ENCODE peak calls at places on chromosomes 12 and 14, in five cellular contexts. X is stimulated activated CD4-positive, alpha-beta T cell treated with anti-CD3 and anti-CD28 coated beads, Interleukin-2, amount 100 ng/mL, for 48 hours; Q is cardiac fibroblast; L is activated CD4-positive, alpha-beta T cell treated with anti-CD3 and anti-CD28 coated beads, Interleukin-2, amount 10 ng/mL, durations not matched to agents 24 days and 14 days; Y is AG08395. B is an unnamed sample.

GRCh38 chr12:55932546-55932919 is 1.6 kb downstream of the DGKA start:
- DNase-seq in Q (peak), X (no peak), Y (no peak), L (peak), B (no peak)

GRCh38 chr12:38160318-38161122 is 156.1 kb upstream of the ALG10B start:
- DNase-seq in Y (no peak), X (no peak), Q (no peak), L (peak), B (no peak)

GRCh38 chr12:71626098-71626497 is 37.5 kb downstream of the ZFC3H1 start:
- DNase-seq in Y (no peak), L (no peak), X (no peak), Q (peak), B (no peak)

GRCh38 chr12:124525455-124525854 is 42.0 kb downstream of the NCOR2 start:
- DNase-seq in Q (no peak), X (no peak), L (no peak), Y (peak), B (peak)

GRCh38 chr14:74647061-74647833 is 35.2 kb upstream of the LTBP2 start:
- DNase-seq in Y (peak), L (no peak), Q (no peak), X (no peak), B (no peak)

GRCh38 chr14:93970967-93971634 is 5.3 kb downstream of the ASB2 start:
- DNase-seq in X (no peak), Y (no peak), Q (no peak), L (peak), B (no peak)

GRCh38 chr12:39605501-39605900 is 14.1 kb downstream of the ABCD2 start:
- DNase-seq in Q (no peak), Y (no peak), X (no peak), L (no peak), B (no peak)

GRCh38 chr12:55681142-55682077 is 26.3 kb downstream of the ITGA7 start:
- DNase-seq in L (no peak), Q (peak), X (no peak), Y (peak), B (no peak)

GRCh38 chr12:119949145-119949544 is 39.9 kb upstream of the BICDL1 start:
- DNase-seq in Y (no peak), X (no peak), L (no peak), Q (no peak), B (no peak)

GRCh38 chr14:84409435-84409834 is 1120.5 kb upstream of the FLRT2 start:
- DNase-seq in L (no peak), X (no peak), Y (no peak), Q (peak), B (no peak)

GRCh38 chr12:93954160-93955112 is 193.9 kb upstream of the PLXNC1 start:
- DNase-seq in Y (peak), L (no peak), Q (peak), X (no peak), B (no peak)

GRCh38 chr12:130127527-130127908 is 34.7 kb upstream of the FZD10 start:
- DNase-seq in Y (peak), X (no peak), Q (no peak), L (no peak), B (no peak)

GRCh38 chr14:102909462-102909861 is 13.0 kb upstream of the AMN start:
- DNase-seq in Q (no peak), Y (no peak), X (no peak), L (no peak), B (no peak)

GRCh38 chr12:6277982-6278438 is 32.5 kb upstream of the PLEKHG6 start:
- DNase-seq in Q (no peak), Y (no peak), X (peak), L (peak), B (no peak)

GRCh38 chr12:11981174-11981733 is 89.5 kb upstream of the BCL2L14 start:
- DNase-seq in L (peak), Q (peak), Y (no peak), X (peak), B (no peak)

GRCh38 chr12:118685983-118686607 is 295.2 kb upstream of the SRRM4 start:
- DNase-seq in X (no peak), L (no peak), Q (no peak), Y (no peak), B (no peak)

GRCh38 chr12:15497621-15498285 is 175.4 kb downstream of the PTPRO start:
- DNase-seq in L (no peak), Y (no peak), Q (no peak), X (no peak), B (no peak)

GRCh38 chr12:5301539-5301938 is 130.4 kb upstream of the NTF3 start:
- DNase-seq in X (no peak), Q (no peak), L (peak), Y (no peak), B (no peak)

GRCh38 chr12:92021665-92022033 is 124.0 kb downstream of the BTG1 start:
- DNase-seq in L (no peak), X (no peak), Q (no peak), Y (no peak), B (no peak)

GRCh38 chr14:66403183-66403582 is 83.0 kb upstream of the CCDC196 start:
- DNase-seq in L (peak), X (no peak), Y (peak), Q (peak), B (no peak)

GRCh38 chr12:69101505-69101904 is 137.9 kb upstream of the CPSF6 start:
- DNase-seq in X (no peak), Q (peak), Y (no peak), L (no peak), B (no peak)

GRCh38 chr12:121278450-121279375 is 17.8 kb downstream of the CAMKK2 start:
- DNase-seq in Q (peak), X (no peak), L (no peak), Y (peak), B (no peak)

GRCh38 chr14:73850940-73851339 is 691 bp upstream of the PTGR2 start:
- DNase-seq in Q (peak), Y (no peak), X (no peak), L (no peak), B (no peak)

GRCh38 chr14:55438066-55438683 is 2.2 kb downstream of the TBPL2 start:
- DNase-seq in Q (peak), L (no peak), X (no peak), Y (peak), B (no peak)

GRCh38 chr14:53217283-53217994 is 64.3 kb upstream of the DDHD1 start:
- DNase-seq in L (peak), Q (peak), X (peak), Y (peak), B (peak)